ENCODE peak calls at places on chromosome 2, in four cellular contexts. Z, L, D and T are unnamed samples.

GRCh38 chr2:118310016-118310877 is 222.0 kb downstream of the INSIG2 start:
- DNase-seq in Z (peak), L (peak), D (peak), T (peak)

GRCh38 chr2:238743243-238744068 is 104.4 kb upstream of the TWIST2 start:
- DNase-seq in Z (no peak), L (no peak), D (no peak), T (no peak)

GRCh38 chr2:154173919-154174318 is 302.2 kb downstream of the GALNT13 start:
- DNase-seq in Z (no peak), L (no peak), D (no peak), T (no peak)

GRCh38 chr2:230505162-230505561 is 89.2 kb downstream of the SP100 start:
- DNase-seq in Z (no peak), L (no peak), D (no peak), T (no peak)

GRCh38 chr2:39524061-39524460 is 87.0 kb upstream of the MAP4K3 start:
- DNase-seq in Z (no peak), L (no peak), D (no peak), T (peak)

GRCh38 chr2:6927186-6927585 is 10.0 kb downstream of the RNF144A start:
- DNase-seq in Z (peak), L (no peak), D (no peak), T (peak)

GRCh38 chr2:9419558-9419957 is 3.8 kb downstream of the ITGB1BP1 start:
- DNase-seq in Z (no peak), L (no peak), D (no peak), T (no peak)

GRCh38 chr2:134663451-134663850 is 55.3 kb downstream of the TMEM163 start:
- DNase-seq in Z (no peak), L (no peak), D (no peak), T (no peak)

GRCh38 chr2:23548143-23548769 is 163.3 kb downstream of the KLHL29 start:
- DNase-seq in Z (no peak), L (no peak), D (no peak), T (peak)

GRCh38 chr2:237629739-237630138 is 2.4 kb downstream of the LRRFIP1 start:
- DNase-seq in Z (no peak), L (peak), D (no peak), T (peak)

GRCh38 chr2:181780159-181781081 is 100.1 kb upstream of the NEUROD1 start:
- DNase-seq in Z (no peak), L (no peak), D (no peak), T (peak)

GRCh38 chr2:74379851-74380789 is at the start of gene DCTN1:
- DNase-seq in Z (peak), L (peak), D (peak), T (peak)

GRCh38 chr2:46857871-46858696 is 57.5 kb downstream of the MCFD2 start:
- DNase-seq in Z (no peak), L (peak), D (no peak), T (peak)

GRCh38 chr2:167318581-167318980 is 430.3 kb downstream of the XIRP2 start:
- DNase-seq in Z (no peak), L (no peak), D (no peak), T (peak)

GRCh38 chr2:109126501-109126860 is 2.5 kb upstream of the SH3RF3 start:
- DNase-seq in Z (no peak), L (peak), D (no peak), T (peak)

GRCh38 chr2:173355866-173356508 is 1.3 kb downstream of the CDCA7 start:
- DNase-seq in Z (peak), L (no peak), D (no peak), T (no peak)

GRCh38 chr2:71156531-71156930 is 26.1 kb downstream of the MPHOSPH10 start:
- DNase-seq in Z (peak), L (peak), D (no peak), T (peak)

GRCh38 chr2:71153585-71153984 is 23.2 kb downstream of the MPHOSPH10 start:
- DNase-seq in Z (no peak), L (no peak), D (no peak), T (no peak)

GRCh38 chr2:71154279-71154678 is 23.8 kb downstream of the MPHOSPH10 start:
- DNase-seq in Z (no peak), L (no peak), D (no peak), T (no peak)

GRCh38 chr2:71155846-71156245 is 25.4 kb downstream of the MPHOSPH10 start:
- DNase-seq in Z (no peak), L (no peak), D (no peak), T (no peak)

GRCh38 chr2:71154798-71155197 is 24.4 kb downstream of the MPHOSPH10 start:
- DNase-seq in Z (peak), L (no peak), D (peak), T (peak)
- TF ChIP-seq CTCF in Z (peak), L (no peak), D (peak), T (peak)

GRCh38 chr2:186543561-186544131 is 46.2 kb upstream of the ITGAV start:
- DNase-seq in Z (peak), L (peak), D (no peak), T (peak)
- H3K4me3 ChIP-seq in Z (no peak), L (no peak), D (no peak), T (no peak)

GRCh38 chr2:218278531-218279360 is 8.4 kb downstream of the PNKD start:
- DNase-seq in Z (no peak), L (no peak), D (no peak), T (no peak)
- TF ChIP-seq CTCF in Z (no peak), L (no peak), D (no peak), T (no peak)

GRCh38 chr2:113234721-113235346 is 43.9 kb downstream of the PAX8 start:
- DNase-seq in Z (no peak), L (no peak), D (no peak), T (no peak)

GRCh38 chr2:113237604-113238003 is 41.1 kb downstream of the PAX8 start:
- DNase-seq in Z (no peak), L (no peak), D (no peak), T (no peak)

GRCh38 chr2:113233593-113234550 is 44.8 kb downstream of the PAX8 start:
- DNase-seq in Z (peak), L (peak), D (no peak), T (peak)

GRCh38 chr2:113240150-113240914 is 38.4 kb downstream of the PAX8 start:
- DNase-seq in Z (peak), L (peak), D (no peak), T (peak)

DNA sequence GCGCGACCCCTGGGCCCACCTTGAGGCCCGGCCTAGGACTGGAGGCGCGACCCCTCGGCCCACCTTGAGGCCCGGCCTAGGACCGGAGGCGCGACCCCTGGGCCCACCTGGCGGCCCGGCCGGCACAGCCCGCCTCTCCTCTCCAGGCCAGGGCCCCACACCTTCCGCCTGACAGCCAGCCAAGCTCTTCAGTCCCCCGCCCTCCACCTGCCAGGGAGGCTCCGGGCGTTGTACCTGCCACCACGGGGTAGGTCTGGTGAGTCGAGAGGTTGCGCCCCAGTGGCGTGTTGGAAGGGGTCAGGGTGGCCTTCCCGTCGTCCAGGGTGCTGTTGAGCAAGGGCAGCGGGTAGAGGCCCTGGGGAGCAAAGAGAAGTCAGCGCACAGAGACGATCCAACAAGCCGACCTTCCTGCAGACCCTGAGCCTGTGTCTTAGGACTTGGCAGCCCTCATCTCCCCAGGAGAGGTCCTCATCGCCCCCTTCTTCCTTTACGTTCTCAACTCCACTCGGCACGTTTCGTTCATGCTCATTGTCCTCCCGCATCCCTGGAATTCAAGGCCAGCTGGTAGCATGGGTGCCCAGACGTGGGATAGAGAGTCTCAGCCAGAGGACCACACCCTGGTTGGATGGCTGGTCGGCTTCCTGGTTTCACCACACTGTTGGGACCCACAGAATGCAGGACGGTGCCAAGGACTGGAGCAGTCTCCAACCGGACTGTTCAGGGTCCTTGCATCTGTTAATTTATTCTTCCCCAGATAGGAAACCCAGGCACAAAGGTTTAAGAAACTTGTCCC is 42.2 kb downstream of the PAX8 start:
- DNase-seq in Z (no peak), L (no peak), D (no peak), T (no peak)
- H3K4me3 ChIP-seq in Z (no peak), L (peak), D (no peak), T (peak)

DNA sequence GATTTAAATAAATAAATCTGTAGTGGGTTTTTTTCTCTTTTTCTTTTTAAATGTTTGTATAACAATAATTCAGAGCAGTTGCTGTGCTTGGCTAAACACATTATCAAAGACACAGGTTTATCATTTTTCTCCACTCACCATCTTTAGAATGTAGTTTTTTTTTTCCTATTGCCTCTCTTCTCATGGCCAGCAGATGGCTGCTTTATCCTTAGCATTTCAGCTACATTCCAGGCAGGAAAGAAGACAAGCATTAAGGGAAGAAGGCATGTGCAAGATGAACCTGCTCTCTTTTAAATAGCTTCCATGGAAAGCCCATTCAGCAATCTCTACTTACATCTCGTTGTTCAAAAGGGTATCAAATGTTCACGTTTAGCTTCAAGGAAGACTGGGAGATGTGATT is 42.6 kb downstream of the ARHGAP15 start:
- DNase-seq in Z (peak), L (peak), D (peak), T (peak)
- TF ChIP-seq CTCF in Z (peak), L (peak), D (peak), T (peak)

DNA sequence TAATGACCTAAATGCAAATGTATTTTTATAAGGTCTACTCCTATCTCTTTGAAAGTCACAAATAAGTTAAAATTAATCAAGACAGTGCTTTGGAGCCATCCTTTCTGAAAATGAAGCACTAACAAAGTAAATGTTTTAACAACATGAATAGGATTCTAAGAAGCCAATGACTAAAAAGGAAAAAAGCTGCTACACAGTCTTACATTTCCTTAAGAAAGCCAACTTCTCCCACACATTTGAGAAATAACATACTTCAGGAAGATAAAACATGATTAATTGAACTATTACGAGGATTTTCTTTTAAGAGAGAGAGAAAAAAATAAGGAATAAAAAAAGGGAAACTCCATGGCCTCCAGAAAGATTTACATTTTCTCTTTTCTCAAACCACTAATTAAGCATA is 113.1 kb downstream of the GCA start:
- DNase-seq in Z (no peak), L (no peak), D (no peak), T (no peak)
- H3K4me3 ChIP-seq in Z (no peak), L (no peak), D (no peak), T (no peak)

GRCh38 chr2:227152093-227152766 is 11.8 kb downstream of the COL4A4 start:
- DNase-seq in Z (no peak), L (no peak), D (no peak), T (no peak)

GRCh38 chr2:227147023-227147422 is 17.0 kb downstream of the COL4A4 start:
- DNase-seq in Z (no peak), L (peak), D (no peak), T (peak)

GRCh38 chr2:227146456-227146855 is 17.5 kb downstream of the COL4A4 start:
- DNase-seq in Z (no peak), L (no peak), D (no peak), T (no peak)

GRCh38 chr2:227150222-227150936 is 13.6 kb downstream of the COL4A4 start:
- DNase-seq in Z (no peak), L (no peak), D (no peak), T (no peak)

GRCh38 chr2:227148106-227148505 is 15.9 kb downstream of the COL4A4 start:
- DNase-seq in Z (no peak), L (no peak), D (no peak), T (no peak)
- TF ChIP-seq CTCF in Z (no peak), L (no peak), D (no peak), T (no peak)

DNA sequence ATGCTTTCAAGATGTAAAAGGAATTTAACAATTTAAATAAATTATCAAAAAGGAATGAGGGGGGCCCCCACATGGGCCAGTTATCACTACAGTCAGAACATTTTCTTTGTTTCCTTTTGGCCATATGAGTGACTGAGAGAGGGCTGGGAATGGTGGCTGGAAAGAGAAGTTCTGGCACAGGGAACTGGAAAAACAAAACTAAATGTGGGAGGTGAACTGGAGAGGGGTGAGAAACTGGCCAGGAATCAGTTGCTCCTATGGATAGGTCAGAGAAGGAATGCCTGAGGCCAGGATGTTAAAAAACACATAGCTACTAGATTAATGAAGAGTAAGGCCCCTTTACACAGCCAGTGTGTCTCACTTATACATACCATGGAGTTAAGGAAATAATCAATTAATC is 121.0 kb downstream of the RBMS1 start:
- DNase-seq in Z (no peak), L (peak), D (no peak), T (peak)
- H3K4me3 ChIP-seq in Z (no peak), L (no peak), D (no peak), T (no peak)

GRCh38 chr2:177392373-177393246 is at the start of gene AGPS:
- DNase-seq in Z (peak), L (peak), D (peak), T (peak)
- TF ChIP-seq CTCF in Z (no peak), L (no peak), D (peak), T (no peak)

GRCh38 chr2:96534701-96535181 is 1.8 kb upstream of the ARID5A start:
- DNase-seq in Z (no peak), L (no peak), D (no peak), T (no peak)

GRCh38 chr2:96532641-96533291 is 3.8 kb upstream of the ARID5A start:
- DNase-seq in Z (no peak), L (no peak), D (no peak), T (no peak)

GRCh38 chr2:96531872-96532505 is 4.6 kb upstream of the ARID5A start:
- DNase-seq in Z (peak), L (peak), D (peak), T (peak)

GRCh38 chr2:96534131-96534530 is 2.4 kb upstream of the ARID5A start:
- DNase-seq in Z (no peak), L (no peak), D (no peak), T (no peak)

GRCh38 chr2:96533292-96534073 is 3.1 kb upstream of the ARID5A start:
- DNase-seq in Z (no peak), L (peak), D (no peak), T (peak)
- H3K4me3 ChIP-seq in Z (no peak), L (no peak), D (no peak), T (no peak)